ENCODE peak calls at places on chromosomes 7 and 10, in ten cellular contexts. One of them, this sample, is unnamed.
A peak's percentile ranks its signal among the peaks of the same experiment; 100 is the strongest.

GRCh38 chr7:74027683-74028320 is at the start of gene ELN:
- DNase-seq in transverse colon: peak; percentile 63
- DNase-seq in AG09319: peak; percentile 53
- DNase-seq in bronchial epithelial cell: no peak
- DNase-seq in foreskin keratinocyte: no peak
- DNase-seq in A673: peak; percentile 72
- DNase-seq in spleen: no peak
- DNase-seq in GM13976: no peak
- DNase-seq in PC-9: no peak
- DNase-seq in RWPE1: no peak
- DNase-seq in this sample: no peak

GRCh38 chr10:76632158-76633051 is 1005.2 kb downstream of the KCNMA1 start:
- DNase-seq in transverse colon: peak; percentile 33
- DNase-seq in AG09319: no peak
- DNase-seq in bronchial epithelial cell: peak; percentile 56
- DNase-seq in foreskin keratinocyte: peak; percentile 17
- DNase-seq in A673: no peak
- DNase-seq in spleen: no peak
- DNase-seq in GM13976: no peak
- DNase-seq in PC-9: peak; percentile 9
- DNase-seq in RWPE1: peak; percentile 19
- DNase-seq in this sample: peak; percentile 4

GRCh38 chr7:7521259-7521658 is 14.4 kb downstream of the COL28A1 start:
- DNase-seq in transverse colon: no peak
- DNase-seq in AG09319: no peak
- DNase-seq in bronchial epithelial cell: peak; percentile 6
- DNase-seq in foreskin keratinocyte: no peak
- DNase-seq in A673: peak; percentile 27
- DNase-seq in spleen: no peak
- DNase-seq in GM13976: no peak
- DNase-seq in PC-9: no peak
- DNase-seq in RWPE1: no peak
- DNase-seq in this sample: peak; percentile 15

GRCh38 chr7:16780586-16780985 is 24.2 kb downstream of the AGR2 start:
- DNase-seq in transverse colon: no peak
- DNase-seq in AG09319: no peak
- DNase-seq in bronchial epithelial cell: no peak
- DNase-seq in foreskin keratinocyte: no peak
- DNase-seq in A673: no peak
- DNase-seq in spleen: no peak
- DNase-seq in GM13976: no peak
- DNase-seq in PC-9: no peak
- DNase-seq in RWPE1: no peak
- DNase-seq in this sample: no peak

GRCh38 chr10:128042131-128042610 is 84.1 kb downstream of the MKI67 start:
- DNase-seq in transverse colon: no peak
- DNase-seq in AG09319: no peak
- DNase-seq in bronchial epithelial cell: no peak
- DNase-seq in foreskin keratinocyte: no peak
- DNase-seq in A673: no peak
- DNase-seq in spleen: peak; percentile 76
- DNase-seq in GM13976: no peak
- DNase-seq in PC-9: no peak
- DNase-seq in RWPE1: no peak
- DNase-seq in this sample: peak; percentile 24

GRCh38 chr7:155829796-155830470 is 17.7 kb upstream of the SHH start:
- DNase-seq in transverse colon: no peak
- DNase-seq in AG09319: no peak
- DNase-seq in bronchial epithelial cell: no peak
- DNase-seq in foreskin keratinocyte: no peak
- DNase-seq in A673: no peak
- DNase-seq in spleen: peak; percentile 50
- DNase-seq in GM13976: no peak
- DNase-seq in PC-9: no peak
- DNase-seq in RWPE1: no peak
- DNase-seq in this sample: no peak

GRCh38 chr10:89468625-89469024 is 54.3 kb downstream of the IFIT5 start:
- DNase-seq in transverse colon: no peak
- DNase-seq in AG09319: no peak
- DNase-seq in bronchial epithelial cell: no peak
- DNase-seq in foreskin keratinocyte: no peak
- DNase-seq in A673: no peak
- DNase-seq in spleen: no peak
- DNase-seq in GM13976: no peak
- DNase-seq in PC-9: no peak
- DNase-seq in RWPE1: no peak
- DNase-seq in this sample: no peak

GRCh38 chr7:1125603-1125969 is 34.4 kb downstream of the ZFAND2A start:
- DNase-seq in transverse colon: no peak
- DNase-seq in AG09319: no peak
- DNase-seq in bronchial epithelial cell: no peak
- DNase-seq in foreskin keratinocyte: no peak
- DNase-seq in A673: no peak
- DNase-seq in spleen: peak; percentile 56
- DNase-seq in GM13976: no peak
- DNase-seq in PC-9: no peak
- DNase-seq in RWPE1: no peak
- DNase-seq in this sample: no peak

GRCh38 chr7:55212838-55213237 is 152.3 kb upstream of the LANCL2 start:
- DNase-seq in transverse colon: no peak
- DNase-seq in AG09319: no peak
- DNase-seq in bronchial epithelial cell: no peak
- DNase-seq in foreskin keratinocyte: peak; percentile 26
- DNase-seq in A673: no peak
- DNase-seq in spleen: peak; percentile 64
- DNase-seq in GM13976: no peak
- DNase-seq in PC-9: no peak
- DNase-seq in RWPE1: no peak
- DNase-seq in this sample: no peak

GRCh38 chr7:80642871-80643270 is 4.4 kb downstream of the CD36 start:
- DNase-seq in transverse colon: no peak
- DNase-seq in AG09319: no peak
- DNase-seq in bronchial epithelial cell: no peak
- DNase-seq in foreskin keratinocyte: no peak
- DNase-seq in A673: peak; percentile 60
- DNase-seq in spleen: no peak
- DNase-seq in GM13976: no peak
- DNase-seq in PC-9: no peak
- DNase-seq in RWPE1: no peak
- DNase-seq in this sample: no peak

GRCh38 chr10:34001831-34002230 is 667.4 kb upstream of the NRP1 start:
- DNase-seq in transverse colon: no peak
- DNase-seq in AG09319: no peak
- DNase-seq in bronchial epithelial cell: no peak
- DNase-seq in foreskin keratinocyte: no peak
- DNase-seq in A673: no peak
- DNase-seq in spleen: no peak
- DNase-seq in GM13976: no peak
- DNase-seq in PC-9: no peak
- DNase-seq in RWPE1: no peak
- DNase-seq in this sample: no peak

GRCh38 chr7:67518580-67518979 is 521.9 kb downstream of the TYW1 start:
- DNase-seq in transverse colon: no peak
- DNase-seq in AG09319: no peak
- DNase-seq in bronchial epithelial cell: no peak
- DNase-seq in foreskin keratinocyte: no peak
- DNase-seq in A673: peak; percentile 7
- DNase-seq in spleen: no peak
- DNase-seq in GM13976: no peak
- DNase-seq in PC-9: no peak
- DNase-seq in RWPE1: no peak
- DNase-seq in this sample: no peak

GRCh38 chr7:74516214-74516613 is 62.5 kb downstream of the GTF2IRD1 start:
- DNase-seq in transverse colon: no peak
- DNase-seq in AG09319: no peak
- DNase-seq in bronchial epithelial cell: no peak
- DNase-seq in foreskin keratinocyte: no peak
- DNase-seq in A673: no peak
- DNase-seq in spleen: no peak
- DNase-seq in GM13976: no peak
- DNase-seq in PC-9: no peak
- DNase-seq in RWPE1: no peak
- DNase-seq in this sample: no peak

GRCh38 chr7:44067064-44067951 is 1.9 kb upstream of the PGAM2 start:
- DNase-seq in transverse colon: peak; percentile 6
- DNase-seq in AG09319: no peak
- DNase-seq in bronchial epithelial cell: no peak
- DNase-seq in foreskin keratinocyte: no peak
- DNase-seq in A673: no peak
- DNase-seq in spleen: peak; percentile 69
- DNase-seq in GM13976: no peak
- DNase-seq in PC-9: no peak
- DNase-seq in RWPE1: no peak
- DNase-seq in this sample: no peak

GRCh38 chr7:19984231-19984632 is 210.8 kb upstream of the TMEM196 start:
- DNase-seq in transverse colon: no peak
- DNase-seq in AG09319: no peak
- DNase-seq in bronchial epithelial cell: peak; percentile 14
- DNase-seq in foreskin keratinocyte: peak; percentile 10
- DNase-seq in A673: no peak
- DNase-seq in spleen: peak; percentile 67
- DNase-seq in GM13976: no peak
- DNase-seq in PC-9: no peak
- DNase-seq in RWPE1: no peak
- DNase-seq in this sample: peak; percentile 3
- TF ChIP-seq CTCF in transverse colon: no peak
- TF ChIP-seq CTCF in AG09319: no peak
- TF ChIP-seq CTCF in bronchial epithelial cell: peak; percentile 19
- TF ChIP-seq CTCF in foreskin keratinocyte: peak; percentile 12
- TF ChIP-seq CTCF in A673: no peak
- TF ChIP-seq CTCF in spleen: no peak
- TF ChIP-seq CTCF in GM13976: no peak
- TF ChIP-seq CTCF in PC-9: no peak
- TF ChIP-seq CTCF in RWPE1: no peak
- TF ChIP-seq CTCF in this sample: no peak

DNA sequence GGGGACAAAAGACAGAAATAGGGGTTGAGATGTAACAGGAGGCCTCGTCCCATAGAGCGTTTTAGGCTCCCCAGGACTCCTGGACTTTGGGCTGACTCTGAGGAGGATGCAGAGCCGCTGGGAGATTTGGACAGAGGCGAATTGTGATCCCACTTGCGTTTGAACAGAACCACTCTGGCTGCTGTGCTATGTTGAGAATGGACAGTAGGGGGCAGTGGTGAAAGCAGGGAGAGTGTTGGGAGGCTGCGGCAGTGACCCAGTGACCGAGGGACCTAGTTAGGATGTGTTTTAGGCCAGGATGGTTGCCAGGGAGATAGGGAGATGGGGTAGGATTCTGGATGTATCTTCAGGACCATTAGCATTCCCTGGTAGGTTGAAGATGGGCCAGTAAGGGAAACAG is 271.6 kb downstream of the CCDC3 start:
- DNase-seq in transverse colon: no peak
- DNase-seq in AG09319: no peak
- DNase-seq in bronchial epithelial cell: no peak
- DNase-seq in foreskin keratinocyte: no peak
- DNase-seq in A673: peak; percentile 42
- DNase-seq in spleen: no peak
- DNase-seq in GM13976: no peak
- DNase-seq in PC-9: no peak
- DNase-seq in RWPE1: no peak
- DNase-seq in this sample: peak; percentile 15
- TF ChIP-seq CTCF in transverse colon: no peak
- TF ChIP-seq CTCF in AG09319: peak; percentile 8
- TF ChIP-seq CTCF in bronchial epithelial cell: peak; percentile 31
- TF ChIP-seq CTCF in foreskin keratinocyte: peak; percentile 34
- TF ChIP-seq CTCF in A673: peak; percentile 69
- TF ChIP-seq CTCF in spleen: peak; percentile 29
- TF ChIP-seq CTCF in GM13976: peak; percentile 6
- TF ChIP-seq CTCF in PC-9: no peak
- TF ChIP-seq CTCF in RWPE1: no peak
- TF ChIP-seq CTCF in this sample: peak; percentile 38

GRCh38 chr7:32892521-32893224 is 1.1 kb upstream of the KBTBD2 start:
- DNase-seq in transverse colon: peak; percentile 49
- DNase-seq in AG09319: no peak
- DNase-seq in bronchial epithelial cell: peak; percentile 84
- DNase-seq in foreskin keratinocyte: peak; percentile 78
- DNase-seq in A673: peak; percentile 83
- DNase-seq in spleen: peak; percentile 91
- DNase-seq in GM13976: peak; percentile 32
- DNase-seq in PC-9: peak; percentile 50
- DNase-seq in RWPE1: peak; percentile 60
- DNase-seq in this sample: peak; percentile 66
- TF ChIP-seq CTCF in transverse colon: no peak
- TF ChIP-seq CTCF in AG09319: no peak
- TF ChIP-seq CTCF in bronchial epithelial cell: no peak
- TF ChIP-seq CTCF in foreskin keratinocyte: no peak
- TF ChIP-seq CTCF in A673: no peak
- TF ChIP-seq CTCF in spleen: no peak
- TF ChIP-seq CTCF in GM13976: no peak
- TF ChIP-seq CTCF in PC-9: no peak
- TF ChIP-seq CTCF in RWPE1: no peak
- TF ChIP-seq CTCF in this sample: no peak

GRCh38 chr7:92781117-92781720 is 55.2 kb downstream of the CDK6 start:
- DNase-seq in transverse colon: no peak
- DNase-seq in AG09319: no peak
- DNase-seq in bronchial epithelial cell: no peak
- DNase-seq in foreskin keratinocyte: no peak
- DNase-seq in A673: peak; percentile 84
- DNase-seq in spleen: no peak
- DNase-seq in GM13976: no peak
- DNase-seq in PC-9: no peak
- DNase-seq in RWPE1: no peak
- DNase-seq in this sample: no peak

GRCh38 chr7:92782855-92783254 is 53.5 kb downstream of the CDK6 start:
- DNase-seq in transverse colon: no peak
- DNase-seq in AG09319: no peak
- DNase-seq in bronchial epithelial cell: no peak
- DNase-seq in foreskin keratinocyte: no peak
- DNase-seq in A673: no peak
- DNase-seq in spleen: no peak
- DNase-seq in GM13976: no peak
- DNase-seq in PC-9: no peak
- DNase-seq in RWPE1: no peak
- DNase-seq in this sample: no peak

GRCh38 chr7:92782236-92782635 is 54.1 kb downstream of the CDK6 start:
- DNase-seq in transverse colon: no peak
- DNase-seq in AG09319: no peak
- DNase-seq in bronchial epithelial cell: no peak
- DNase-seq in foreskin keratinocyte: no peak
- DNase-seq in A673: no peak
- DNase-seq in spleen: no peak
- DNase-seq in GM13976: no peak
- DNase-seq in PC-9: no peak
- DNase-seq in RWPE1: no peak
- DNase-seq in this sample: no peak

GRCh38 chr7:92777993-92778392 is 58.4 kb downstream of the CDK6 start:
- DNase-seq in transverse colon: no peak
- DNase-seq in AG09319: no peak
- DNase-seq in bronchial epithelial cell: no peak
- DNase-seq in foreskin keratinocyte: no peak
- DNase-seq in A673: no peak
- DNase-seq in spleen: no peak
- DNase-seq in GM13976: no peak
- DNase-seq in PC-9: no peak
- DNase-seq in RWPE1: no peak
- DNase-seq in this sample: no peak

DNA sequence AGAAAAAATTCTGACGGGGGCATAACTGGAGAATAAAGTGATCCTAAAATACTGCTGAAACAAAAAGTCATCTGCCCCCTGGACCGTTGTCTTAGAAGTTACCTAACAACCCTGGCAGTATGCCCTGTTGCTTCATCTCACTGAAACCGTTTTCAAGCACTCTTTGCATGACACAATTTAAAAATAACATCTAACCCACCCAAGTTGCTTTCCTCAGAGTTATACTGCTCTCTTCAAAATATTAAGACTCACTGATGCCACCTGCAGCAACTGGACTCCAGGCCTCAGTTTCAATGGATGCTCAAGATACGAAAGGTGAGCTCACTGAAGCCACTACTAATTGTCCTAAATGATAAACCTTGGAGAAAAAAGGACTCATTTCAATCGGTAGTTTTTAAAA is 57.4 kb downstream of the CDK6 start:
- DNase-seq in transverse colon: peak; percentile 30
- DNase-seq in AG09319: peak; percentile 78
- DNase-seq in bronchial epithelial cell: no peak
- DNase-seq in foreskin keratinocyte: no peak
- DNase-seq in A673: no peak
- DNase-seq in spleen: no peak
- DNase-seq in GM13976: no peak
- DNase-seq in PC-9: no peak
- DNase-seq in RWPE1: no peak
- DNase-seq in this sample: no peak
- TF ChIP-seq CTCF in transverse colon: no peak
- TF ChIP-seq CTCF in AG09319: peak; percentile 16
- TF ChIP-seq CTCF in bronchial epithelial cell: no peak
- TF ChIP-seq CTCF in foreskin keratinocyte: no peak
- TF ChIP-seq CTCF in A673: no peak
- TF ChIP-seq CTCF in spleen: no peak
- TF ChIP-seq CTCF in GM13976: no peak
- TF ChIP-seq CTCF in PC-9: no peak
- TF ChIP-seq CTCF in RWPE1: no peak
- TF ChIP-seq CTCF in this sample: no peak